ENCODE peak calls at places on chromosomes 16 and 17, in six cellular contexts. X is AG04450, N is upper lobe of right lung, U is HCT116, Y is lung, P is heart right ventricle. O is an unnamed sample.

GRCh38 chr17:18141210-18141803 is 32.8 kb downstream of the MYO15A start:
- DNase-seq in X (no peak), N (no peak), U (no peak), Y (no peak), P (no peak), O (no peak)

GRCh38 chr16:68833251-68833650 is 10.1 kb upstream of the TANGO6 start:
- DNase-seq in X (no peak), N (no peak), U (no peak), Y (no peak), P (no peak), O (no peak)

GRCh38 chr17:34979650-34980352 is 511 bp upstream of the LIG3 start:
- DNase-seq in X (no peak), N (no peak), U (no peak), Y (no peak), P (no peak), O (no peak)

GRCh38 chr17:20206068-20206467 is 196.9 kb downstream of the SPECC1 start:
- DNase-seq in X (no peak), N (no peak), U (no peak), Y (no peak), P (no peak), O (no peak)

GRCh38 chr17:27807567-27808470 is 7.5 kb upstream of the NOS2 start:
- DNase-seq in X (no peak), N (no peak), U (no peak), Y (no peak), P (no peak), O (no peak)

GRCh38 chr17:69907081-69907847 is 167.8 kb upstream of the KCNJ16 start:
- DNase-seq in X (no peak), N (no peak), U (no peak), Y (no peak), P (no peak), O (no peak)

GRCh38 chr16:85461814-85462404 is 151.2 kb upstream of the GSE1 start:
- DNase-seq in X (peak; percentile 10), N (peak; percentile 82), U (no peak), Y (peak; percentile 73), P (peak; percentile 33), O (peak; percentile 82)

GRCh38 chr16:77960771-77961170 is 61.6 kb upstream of the CLEC3A start:
- DNase-seq in X (no peak), N (no peak), U (no peak), Y (no peak), P (no peak), O (no peak)

GRCh38 chr17:58303981-58304734 is 23.4 kb upstream of the MPO start:
- DNase-seq in X (no peak), N (peak; percentile 77), U (peak; percentile 62), Y (peak; percentile 58), P (no peak), O (peak; percentile 70)

GRCh38 chr16:57530531-57531252 is 5.7 kb downstream of the CCDC102A start:
- DNase-seq in X (no peak), N (peak; percentile 57), U (no peak), Y (no peak), P (no peak), O (peak; percentile 62)

GRCh38 chr16:65421596-65421995 is 299.7 kb upstream of the CDH11 start:
- DNase-seq in X (no peak), N (no peak), U (no peak), Y (no peak), P (no peak), O (no peak)
- H3K9me3 ChIP-seq in X (peaks cover 6% of the 10 kb centered on the region), N (no peaks in the 10 kb centered on the region), U (no peaks in the 10 kb centered on the region), Y (peaks cover 6% of the 10 kb centered on the region), P (no peaks in the 10 kb centered on the region), O (no peaks in the 10 kb centered on the region)

GRCh38 chr17:15091825-15092224 is 173.3 kb downstream of the PMP22 start:
- DNase-seq in X (no peak), N (no peak), U (peak; percentile 3), Y (no peak), P (no peak), O (no peak)
- TF ChIP-seq CTCF in X (peak; percentile 13), N (peak; percentile 21), U (peak; percentile 8), Y (no peak), P (no peak), O (no peak)

DNA sequence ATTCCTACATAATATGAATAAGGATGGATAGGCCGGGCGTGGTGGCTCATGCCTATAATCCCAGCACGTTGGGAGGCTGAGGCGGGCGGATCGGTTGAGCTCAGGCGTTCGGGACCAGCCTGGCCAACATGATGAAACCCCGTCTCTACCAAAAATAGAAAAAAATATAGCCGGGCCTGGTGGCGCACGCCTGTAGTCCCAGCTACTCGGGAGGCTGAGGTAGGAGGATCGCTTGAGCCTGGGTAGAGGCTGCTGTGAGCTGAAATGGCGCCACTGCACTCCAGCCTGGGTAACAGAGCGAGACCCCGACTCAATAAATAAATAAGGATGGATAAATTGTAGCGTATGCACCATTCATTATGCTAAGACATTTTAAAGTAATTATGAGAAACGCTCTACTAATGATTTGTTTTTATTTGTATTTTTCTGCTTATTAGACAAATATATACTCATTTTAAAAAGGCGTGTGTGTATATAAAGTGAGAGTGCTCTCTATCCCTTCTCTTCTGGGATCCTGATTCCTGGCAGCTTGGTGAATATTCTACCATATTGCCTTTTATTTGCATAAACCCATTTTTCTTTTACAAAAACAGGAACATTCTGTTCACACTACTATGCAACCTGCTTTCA is 26.3 kb downstream of the DDX19A start:
- DNase-seq in X (no peak), N (no peak), U (no peak), Y (no peak), P (no peak), O (no peak)
- H3K4me3 ChIP-seq in X (no peak overlapping the region), N (no peak overlapping the region), U (no peak overlapping the region), Y (no peak overlapping the region), P (no peak overlapping the region), O (no peak overlapping the region)

GRCh38 chr16:35404273-35404672 is 1944.9 kb downstream of the TP53TG3F start:
- DNase-seq in X (no peak), N (no peak), U (no peak), Y (no peak), P (no peak), O (no peak)
- H3K9me3 ChIP-seq in X (peaks cover 7% of the 10 kb centered on the region), N (no peaks in the 10 kb centered on the region), U (peaks cover 6% of the 10 kb centered on the region), Y (peaks cover 3% of the 10 kb centered on the region), P (no peaks in the 10 kb centered on the region), O (no peaks in the 10 kb centered on the region)

GRCh38 chr16:73047536-73048291 is at the start of gene ZFHX3:
- DNase-seq in X (no peak), N (peak; percentile 89), U (no peak), Y (peak; percentile 70), P (peak; percentile 76), O (peak; percentile 90)
- TF ChIP-seq CTCF in X (no peak), N (no peak), U (no peak), Y (no peak), P (peak; percentile 12), O (no peak)

GRCh38 chr17:39777534-39778365 is 40.0 kb downstream of the GRB7 start:
- DNase-seq in X (no peak), N (no peak), U (no peak), Y (no peak), P (no peak), O (no peak)
- H3K4me3 ChIP-seq in X (no peak overlapping the region), N (peak overlapping the region; percentile 34), U (no peak overlapping the region), Y (no peak overlapping the region), P (no peak overlapping the region), O (no peak overlapping the region)

GRCh38 chr17:16552637-16553045 is 16.4 kb downstream of the ZNF287 start:
- DNase-seq in X (no peak), N (no peak), U (no peak), Y (no peak), P (no peak), O (no peak)

DNA sequence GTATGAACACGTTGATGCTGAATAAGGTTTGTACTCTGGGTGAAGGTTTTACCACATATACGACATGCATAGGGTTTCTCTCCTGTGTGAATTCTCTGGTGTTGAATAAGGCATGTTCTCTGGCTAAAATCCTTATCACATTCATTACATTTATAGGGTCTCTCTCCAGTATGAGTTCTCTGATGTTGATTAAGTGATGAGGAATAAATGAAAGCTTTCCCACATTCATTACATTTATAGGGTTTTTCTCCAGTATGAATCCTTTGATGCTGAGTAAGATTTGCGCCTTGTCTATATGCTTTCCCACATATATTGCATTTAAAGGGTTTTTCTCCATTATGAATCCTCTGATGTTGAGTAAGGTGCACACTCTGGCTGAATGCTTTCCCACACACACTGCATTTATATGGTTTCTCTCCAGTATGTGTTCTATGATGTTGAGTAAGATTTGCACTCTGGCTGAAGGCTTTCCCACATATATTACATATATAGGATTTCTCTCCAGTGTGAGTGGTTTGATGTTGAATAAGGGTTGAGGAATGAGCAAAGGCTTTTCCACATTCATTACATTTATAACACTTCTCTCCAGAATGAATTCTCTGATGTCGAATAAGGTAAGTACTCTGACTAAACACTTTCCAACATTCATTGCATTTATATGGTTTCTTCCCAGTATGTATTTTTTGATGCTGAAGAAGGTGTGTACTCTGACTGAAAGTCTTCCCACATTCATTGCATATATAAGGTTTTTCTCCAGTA is 16.9 kb downstream of the ZNF287 start:
- DNase-seq in X (no peak), N (no peak), U (no peak), Y (no peak), P (no peak), O (no peak)
- H3K9me3 ChIP-seq in X (peaks cover 24% of the 10 kb centered on the region), N (peaks cover 93% of the 10 kb centered on the region), U (peaks cover 53% of the 10 kb centered on the region), Y (peaks cover 14% of the 10 kb centered on the region), P (peaks cover 3% of the 10 kb centered on the region), O (peaks cover 22% of the 10 kb centered on the region)

DNA sequence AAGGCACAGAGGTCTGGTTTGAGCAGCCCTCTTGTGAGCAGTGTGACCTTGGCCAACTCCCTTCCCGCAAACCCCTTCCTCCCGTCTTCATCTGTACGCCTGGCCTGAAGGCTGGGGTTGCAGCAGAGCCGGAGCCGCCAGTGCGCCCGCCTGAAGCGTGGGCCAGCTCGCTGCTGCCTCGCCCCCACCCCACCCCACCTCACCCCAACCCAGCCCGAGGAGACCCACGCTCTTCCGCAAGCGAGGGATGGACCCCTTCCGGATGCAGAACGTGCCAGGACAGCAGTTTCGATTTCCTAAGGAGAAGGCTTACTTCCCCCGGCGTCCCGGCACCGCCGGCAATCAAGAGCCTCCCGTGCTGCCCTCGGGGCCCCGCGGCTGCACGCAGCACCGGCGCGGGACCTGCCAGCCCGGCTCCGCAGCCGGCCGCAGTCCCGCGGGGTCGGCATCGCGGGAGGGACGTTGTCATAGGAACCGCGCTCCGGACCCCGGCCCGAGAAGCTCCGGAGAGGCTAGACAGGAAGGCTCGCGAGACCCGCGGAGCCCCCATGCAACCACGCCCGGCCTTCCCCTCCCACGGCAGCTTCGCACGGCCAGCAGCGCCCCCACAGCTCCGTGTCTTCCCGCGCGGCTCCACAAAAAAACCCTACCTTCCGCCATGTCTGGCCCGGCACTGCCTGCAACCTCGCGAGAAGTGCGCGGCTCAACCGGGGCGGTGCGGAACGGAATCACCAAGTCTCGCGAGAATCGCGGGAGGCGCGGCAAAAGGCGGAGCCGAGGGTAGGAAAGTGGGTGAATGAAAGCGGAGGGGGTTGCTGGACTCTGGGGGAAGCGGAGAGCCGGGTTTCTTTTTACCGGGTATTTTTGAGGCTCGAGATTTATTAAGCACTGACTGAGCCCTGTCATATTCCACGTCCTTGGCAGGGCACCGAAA is at the start of gene ANKFY1:
- DNase-seq in X (peak; percentile 85), N (peak; percentile 98), U (peak; percentile 82), Y (peak; percentile 98), P (peak; percentile 98), O (peak; percentile 98)
- TF ChIP-seq CTCF in X (peak; percentile 9), N (no peak), U (no peak), Y (no peak), P (peak; percentile 16), O (no peak)